ENCODE peak calls at places on chromosomes 13 and 19, in five cellular contexts. A is suprapubic skin, N is mammary epithelial cell, T is ascending aorta, K is brain microvascular endothelial cell. I is an unnamed sample.

GRCh38 chr19:38989066-38989605 is 13.6 kb upstream of the FBXO17 start:
- DNase-seq in A (no peak), N (no peak), T (no peak), K (no peak), I (no peak)

GRCh38 chr19:14089412-14089661 is 1.2 kb downstream of the SAMD1 start:
- DNase-seq in A (no peak), N (no peak), T (no peak), K (no peak), I (no peak)

GRCh38 chr13:90420683-90421082 is 926.8 kb upstream of the MIR17HG start:
- DNase-seq in A (no peak), N (no peak), T (no peak), K (no peak), I (no peak)

GRCh38 chr13:47480121-47480520 is 521.0 kb downstream of the SUCLA2 start:
- DNase-seq in A (no peak), N (peak; percentile 76), T (no peak), K (peak; percentile 84), I (peak; percentile 43)

GRCh38 chr13:110197041-110197440 is 109.9 kb downstream of the COL4A1 start:
- DNase-seq in A (no peak), N (no peak), T (no peak), K (no peak), I (no peak)

GRCh38 chr19:6259312-6259861 is 20.4 kb downstream of the MLLT1 start:
- DNase-seq in A (no peak), N (no peak), T (no peak), K (no peak), I (no peak)

GRCh38 chr19:19900124-19900523 is 622 bp upstream of the ZNF93 start:
- DNase-seq in A (no peak), N (peak; percentile 40), T (no peak), K (peak; percentile 66), I (no peak)

GRCh38 chr19:40519352-40520322 is 52.8 kb downstream of the SPTBN4 start:
- DNase-seq in A (no peak), N (peak; percentile 30), T (no peak), K (peak; percentile 10), I (no peak)

GRCh38 chr19:29680447-29680846 is 15.2 kb downstream of the PLEKHF1 start:
- DNase-seq in A (no peak), N (no peak), T (no peak), K (no peak), I (no peak)

GRCh38 chr19:37987356-37988332 is 80.6 kb downstream of the SIPA1L3 start:
- DNase-seq in A (no peak), N (no peak), T (no peak), K (no peak), I (no peak)

GRCh38 chr19:45071969-45072790 is 4.1 kb downstream of the ZNF296 start:
- DNase-seq in A (no peak), N (no peak), T (no peak), K (no peak), I (no peak)

GRCh38 chr13:44685641-44686040 is 109.5 kb upstream of the TSC22D1 start:
- DNase-seq in A (no peak), N (peak; percentile 48), T (no peak), K (no peak), I (no peak)

GRCh38 chr19:45117167-45117594 is 24.2 kb downstream of the PPP1R37 start:
- DNase-seq in A (no peak), N (no peak), T (no peak), K (no peak), I (no peak)

GRCh38 chr13:101258071-101258470 is 158.2 kb downstream of the NALCN start:
- DNase-seq in A (no peak), N (peak; percentile 64), T (no peak), K (peak; percentile 98), I (peak; percentile 44)

GRCh38 chr13:97259787-97260641 is 37.9 kb downstream of the MBNL2 start:
- DNase-seq in A (no peak), N (no peak), T (no peak), K (peak; percentile 78), I (peak; percentile 46)

GRCh38 chr13:44416297-44416696 is 42.7 kb downstream of the SERP2 start:
- DNase-seq in A (no peak), N (no peak), T (no peak), K (no peak), I (no peak)

GRCh38 chr13:30697177-30697953 is 38.0 kb upstream of the ALOX5AP start:
- DNase-seq in A (no peak), N (no peak), T (no peak), K (no peak), I (no peak)
- H3K27ac ChIP-seq in A (peak overlapping the region; percentile 44), N (no peak overlapping the region), T (no peak overlapping the region), K (peak overlapping the region; percentile 78), I (peak overlapping the region; percentile 44)

GRCh38 chr19:35274323-35274722 is 5.6 kb downstream of the USF2 start:
- DNase-seq in A (no peak), N (no peak), T (no peak), K (no peak), I (no peak)

GRCh38 chr19:35271546-35271945 is 2.8 kb downstream of the USF2 start:
- DNase-seq in A (no peak), N (no peak), T (no peak), K (no peak), I (no peak)

GRCh38 chr19:35272122-35272715 is 3.5 kb downstream of the USF2 start:
- DNase-seq in A (no peak), N (no peak), T (no peak), K (no peak), I (no peak)

GRCh38 chr19:35272954-35273649 is 4.3 kb downstream of the USF2 start:
- DNase-seq in A (no peak), N (no peak), T (no peak), K (no peak), I (no peak)

GRCh38 chr19:35273686-35274259 is 5.0 kb downstream of the USF2 start:
- DNase-seq in A (no peak), N (no peak), T (no peak), K (no peak), I (no peak)
- TF ChIP-seq CTCF in A (no peak), N (no peak), T (no peak), K (no peak), I (no peak)

GRCh38 chr13:48656621-48657020 is 2.9 kb downstream of the CYSLTR2 start:
- DNase-seq in A (no peak), N (no peak), T (no peak), K (no peak), I (no peak)

GRCh38 chr13:48654511-48654910 is 782 bp downstream of the CYSLTR2 start:
- DNase-seq in A (no peak), N (no peak), T (no peak), K (no peak), I (no peak)

GRCh38 chr13:48655291-48655690 is 1.6 kb downstream of the CYSLTR2 start:
- DNase-seq in A (no peak), N (no peak), T (no peak), K (no peak), I (no peak)

GRCh38 chr13:48648446-48648845 is 5.3 kb upstream of the CYSLTR2 start:
- DNase-seq in A (no peak), N (no peak), T (no peak), K (no peak), I (no peak)

DNA sequence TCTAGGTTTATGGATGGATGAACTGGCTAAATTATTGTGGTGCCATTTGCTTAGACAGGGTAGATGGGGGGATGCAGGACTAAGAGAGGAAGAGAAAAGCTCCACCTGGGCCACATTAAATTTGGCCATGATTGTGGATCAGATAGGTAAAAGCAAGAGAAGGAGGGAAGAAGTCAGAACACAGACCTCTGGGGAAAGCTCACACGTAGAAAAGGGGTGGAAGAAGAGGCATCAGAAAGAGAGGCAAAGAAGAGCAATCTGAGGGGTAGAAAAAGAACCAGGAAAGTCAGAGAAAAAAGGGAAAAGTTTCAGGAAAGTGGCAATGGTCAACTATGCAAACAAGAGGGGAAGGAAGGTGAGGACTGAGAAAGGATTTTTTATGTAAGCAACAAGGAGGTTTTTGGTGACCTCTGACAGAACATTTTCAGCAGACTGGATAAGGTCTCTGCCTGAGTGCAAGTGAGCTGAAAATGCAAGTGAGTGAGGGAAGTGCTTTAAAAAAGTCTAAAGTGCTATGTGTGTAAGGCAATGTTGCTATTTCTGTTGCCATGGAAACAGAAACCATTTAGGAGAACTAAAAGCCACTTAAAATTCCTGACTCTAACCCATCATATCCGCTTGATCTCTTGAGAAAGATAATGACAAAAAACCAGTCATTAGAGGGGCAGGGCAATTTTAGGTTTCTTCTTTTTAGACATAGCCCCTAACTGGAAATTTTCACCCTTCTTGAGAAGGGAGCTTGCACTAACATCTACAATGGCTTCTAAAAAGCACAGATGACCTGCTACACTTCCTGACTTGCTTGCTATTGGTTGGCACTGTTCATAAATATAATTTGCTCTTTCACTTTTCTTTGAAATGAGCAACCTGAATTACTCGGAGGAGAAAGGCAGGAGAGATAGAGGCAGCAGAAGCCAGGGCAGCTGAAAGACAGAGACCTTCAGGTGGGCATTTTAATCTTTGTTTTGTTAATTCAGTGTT is at the start of gene CYSLTR2:
- DNase-seq in A (no peak), N (no peak), T (no peak), K (peak; percentile 34), I (no peak)
- H3K27ac ChIP-seq in A (no peak within 1 kb of the TSS), N (no peak within 1 kb of the TSS), T (no peak within 1 kb of the TSS), K (no peak within 1 kb of the TSS), I (no peak within 1 kb of the TSS)

GRCh38 chr19:43720936-43721335 is 5.1 kb downstream of the IRGC start:
- DNase-seq in A (no peak), N (no peak), T (no peak), K (no peak), I (no peak)

GRCh38 chr19:43725468-43725867 is 9.6 kb downstream of the IRGC start:
- DNase-seq in A (no peak), N (no peak), T (no peak), K (no peak), I (no peak)

GRCh38 chr19:43724896-43725295 is 9.0 kb downstream of the IRGC start:
- DNase-seq in A (no peak), N (no peak), T (no peak), K (no peak), I (no peak)

GRCh38 chr19:43721469-43722048 is 5.7 kb downstream of the IRGC start:
- DNase-seq in A (no peak), N (no peak), T (no peak), K (no peak), I (no peak)

DNA sequence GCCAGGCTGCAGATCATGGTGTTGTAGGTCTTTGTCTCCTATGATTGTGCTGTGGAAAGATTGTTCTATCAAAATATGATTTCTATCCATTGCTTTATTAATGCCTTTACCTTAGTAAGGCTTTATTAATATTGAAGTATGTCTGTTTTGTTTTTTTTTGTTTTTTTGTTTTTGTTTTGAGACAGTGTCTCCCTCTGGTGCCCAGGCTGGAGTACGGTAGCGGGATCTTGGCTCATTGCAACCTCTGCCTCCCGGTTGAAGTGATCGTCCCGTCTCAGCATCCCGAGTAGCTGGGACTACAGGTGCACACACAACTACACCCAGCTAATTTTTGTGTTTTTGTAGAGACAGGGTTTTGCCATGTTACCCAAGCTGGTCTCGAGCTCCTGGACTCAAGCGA is 7.7 kb downstream of the IRGC start:
- DNase-seq in A (no peak), N (no peak), T (no peak), K (no peak), I (no peak)
- TF ChIP-seq CTCF in A (no peak), N (peak; percentile 26), T (no peak), K (peak; percentile 56), I (no peak)

DNA sequence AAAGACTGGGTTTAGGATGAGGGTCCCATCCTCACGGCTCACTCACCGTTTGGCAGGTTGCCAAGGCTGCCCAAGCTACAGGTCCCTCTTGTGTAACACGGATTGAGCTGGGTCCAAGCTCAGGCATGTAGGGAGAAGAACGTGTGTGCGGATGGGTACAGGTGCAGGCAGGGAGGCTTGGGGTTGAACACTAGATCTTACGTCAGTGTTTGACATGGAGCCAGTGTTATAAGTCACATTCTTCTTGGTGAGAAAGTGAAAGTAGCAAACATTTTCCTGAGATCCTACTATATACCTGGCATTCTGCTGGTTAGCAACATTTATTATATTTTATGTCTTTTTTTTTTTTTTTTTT is 136.8 kb upstream of the RNF113B start:
- DNase-seq in A (no peak), N (no peak), T (no peak), K (no peak), I (no peak)
- H3K27ac ChIP-seq in A (no peak overlapping the region), N (no peak overlapping the region), T (no peak overlapping the region), K (no peak overlapping the region), I (no peak overlapping the region)